ENCODE peak calls at places on chromosomes 6 and 20, in four cellular contexts. V is A549, T is ovary, I is H1. Q is an unnamed sample. For H3K4me1, the result is how much of the 10 kb centered on the place peaks cover.

GRCh38 chr6:110353420-110353819 is 4.7 kb downstream of the METTL24 start:
- DNase-seq in V (no peak), T (no peak), I (no peak), Q (no peak)

GRCh38 chr20:37396520-37397075 is 50.7 kb downstream of the SRC start:
- DNase-seq in V (no peak), T (no peak), I (peak), Q (no peak)

GRCh38 chr6:43242908-43243648 is at the start of gene TTBK1:
- DNase-seq in V (no peak), T (no peak), I (no peak), Q (no peak)

GRCh38 chr6:121857551-121857950 is 422.1 kb downstream of the GJA1 start:
- DNase-seq in V (no peak), T (no peak), I (no peak), Q (no peak)

GRCh38 chr6:120384671-120385070 is 949.6 kb downstream of the TBC1D32 start:
- DNase-seq in V (no peak), T (no peak), I (no peak), Q (no peak)

GRCh38 chr20:64264091-64264490 is 8.5 kb downstream of the PCMTD2 start:
- DNase-seq in V (no peak), T (no peak), I (no peak), Q (no peak)

GRCh38 chr6:49430187-49430586 is 32.9 kb downstream of the MMUT start:
- DNase-seq in V (peak), T (no peak), I (no peak), Q (no peak)

GRCh38 chr6:113067612-113068262 is 720.6 kb downstream of the RFPL4B start:
- DNase-seq in V (no peak), T (no peak), I (no peak), Q (no peak)

GRCh38 chr6:30810813-30811329 is 66.5 kb upstream of the IER3 start:
- DNase-seq in V (no peak), T (no peak), I (no peak), Q (no peak)

GRCh38 chr20:63025534-63026331 is 19.0 kb upstream of the BHLHE23 start:
- DNase-seq in V (peak), T (no peak), I (no peak), Q (no peak)

GRCh38 chr20:58435237-58435636 is 46.2 kb downstream of the VAPB start:
- DNase-seq in V (no peak), T (no peak), I (no peak), Q (no peak)

GRCh38 chr6:7770111-7770510 is 44.2 kb downstream of the BMP6 start:
- DNase-seq in V (no peak), T (no peak), I (no peak), Q (no peak)

GRCh38 chr20:37416202-37417145 is 70.5 kb downstream of the SRC start:
- DNase-seq in V (no peak), T (no peak), I (no peak), Q (no peak)

GRCh38 chr20:21238400-21238799 is 64.7 kb upstream of the XRN2 start:
- DNase-seq in V (no peak), T (no peak), I (no peak), Q (no peak)

GRCh38 chr6:12286381-12287132 is 3.6 kb upstream of the EDN1 start:
- DNase-seq in V (no peak), T (no peak), I (no peak), Q (no peak)

GRCh38 chr6:151351731-151352130 is 39.6 kb downstream of the ZBTB2 start:
- DNase-seq in V (no peak), T (no peak), I (no peak), Q (no peak)

DNA sequence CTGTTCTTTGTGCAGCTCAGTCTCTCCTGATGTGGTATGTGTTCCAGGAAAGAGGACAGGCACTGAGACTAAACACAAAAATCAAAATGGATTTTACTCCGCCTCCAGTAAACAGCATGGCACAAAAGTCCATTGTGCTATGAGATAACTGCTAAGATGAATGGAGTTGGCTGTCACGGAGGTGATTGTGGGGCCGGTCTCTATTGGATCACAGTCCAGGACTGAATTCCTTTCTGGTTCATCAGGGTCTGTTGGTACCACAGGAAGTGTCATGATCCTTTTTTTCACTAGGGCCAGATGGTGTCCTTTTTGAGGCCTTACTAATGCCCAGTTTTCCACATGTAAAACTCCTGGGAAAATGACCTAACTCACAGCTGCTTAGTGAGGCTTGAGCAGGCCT is 192.4 kb upstream of the POU3F2 start:
- DNase-seq in V (no peak), T (no peak), I (no peak), Q (no peak)
- TF ChIP-seq EP300 in V (no peak), T (no peak), I (no peak), Q (no peak)

GRCh38 chr6:156954191-156954590 is 177.0 kb downstream of the ARID1B start:
- DNase-seq in V (no peak), T (no peak), I (no peak), Q (no peak)
- H3K4me1 ChIP-seq in V (half or more), T (under half), I (under half), Q (under half)

GRCh38 chr20:60788070-60788469 is 464.0 kb upstream of the CDH4 start:
- DNase-seq in V (no peak), T (no peak), I (no peak), Q (no peak)
- TF ChIP-seq EP300 in V (no peak), T (no peak), I (no peak), Q (no peak)

GRCh38 chr6:116973992-116974391 is 97.0 kb downstream of the RFX6 start:
- DNase-seq in V (no peak), T (no peak), I (no peak), Q (no peak)

GRCh38 chr6:116974526-116974925 is 97.5 kb downstream of the RFX6 start:
- DNase-seq in V (no peak), T (no peak), I (no peak), Q (no peak)

GRCh38 chr6:116971959-116972358 is 94.9 kb downstream of the RFX6 start:
- DNase-seq in V (peak), T (no peak), I (no peak), Q (no peak)

GRCh38 chr6:116975600-116975999 is 98.6 kb downstream of the RFX6 start:
- DNase-seq in V (no peak), T (no peak), I (no peak), Q (no peak)

GRCh38 chr6:116974942-116975341 is 97.9 kb downstream of the RFX6 start:
- DNase-seq in V (no peak), T (no peak), I (no peak), Q (no peak)
- H3K4me1 ChIP-seq in V (under half), T (under half), I (under half), Q (under half)

GRCh38 chr6:125957845-125958244 is 1.3 kb downstream of the HINT3 start:
- DNase-seq in V (peak), T (no peak), I (no peak), Q (peak)

GRCh38 chr6:125954735-125955410 is 1.7 kb upstream of the HINT3 start:
- DNase-seq in V (no peak), T (no peak), I (no peak), Q (no peak)

GRCh38 chr6:125957391-125957693 is 772 bp downstream of the HINT3 start:
- DNase-seq in V (no peak), T (no peak), I (no peak), Q (no peak)

GRCh38 chr6:125953502-125953875 is 3.1 kb upstream of the HINT3 start:
- DNase-seq in V (no peak), T (no peak), I (no peak), Q (no peak)

GRCh38 chr6:125956506-125957390 is at the start of gene HINT3:
- DNase-seq in V (peak), T (peak), I (peak), Q (peak)
- TF ChIP-seq EP300 in V (no peak), T (peak), I (no peak), Q (peak)

DNA sequence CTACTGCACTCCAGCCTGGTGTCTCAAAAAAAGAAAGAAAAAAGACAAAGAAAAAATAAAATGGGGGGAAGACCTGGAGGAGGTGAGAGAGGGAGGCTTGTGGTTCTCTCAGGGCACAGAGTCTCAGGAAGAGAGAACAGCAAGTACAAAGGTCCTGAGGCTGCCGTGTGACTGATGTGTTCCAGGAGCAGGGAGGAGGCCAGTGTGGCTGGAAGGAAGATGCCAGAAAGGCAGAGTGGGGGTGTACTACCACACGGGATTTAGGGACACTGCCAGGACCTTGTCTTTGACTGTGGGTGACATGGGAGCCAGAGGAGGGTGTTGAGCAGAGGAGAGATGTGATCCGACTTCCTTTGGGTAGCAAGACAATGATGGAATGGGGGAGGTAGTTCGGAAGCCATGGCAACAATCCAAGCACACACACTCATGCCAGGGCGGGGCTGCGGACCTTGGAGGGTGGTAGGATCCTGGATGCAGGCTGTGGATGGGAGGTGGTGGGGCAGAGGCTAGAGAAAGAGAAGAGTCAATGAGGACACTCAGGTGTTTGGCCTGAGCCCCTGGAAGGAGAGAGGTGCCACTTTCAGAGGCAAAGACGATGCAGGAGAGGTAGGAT is 136.4 kb upstream of the PTPN1 start:
- DNase-seq in V (peak), T (no peak), I (no peak), Q (no peak)
- H3K4me1 ChIP-seq in V (half or more), T (under half), I (under half), Q (under half)

DNA sequence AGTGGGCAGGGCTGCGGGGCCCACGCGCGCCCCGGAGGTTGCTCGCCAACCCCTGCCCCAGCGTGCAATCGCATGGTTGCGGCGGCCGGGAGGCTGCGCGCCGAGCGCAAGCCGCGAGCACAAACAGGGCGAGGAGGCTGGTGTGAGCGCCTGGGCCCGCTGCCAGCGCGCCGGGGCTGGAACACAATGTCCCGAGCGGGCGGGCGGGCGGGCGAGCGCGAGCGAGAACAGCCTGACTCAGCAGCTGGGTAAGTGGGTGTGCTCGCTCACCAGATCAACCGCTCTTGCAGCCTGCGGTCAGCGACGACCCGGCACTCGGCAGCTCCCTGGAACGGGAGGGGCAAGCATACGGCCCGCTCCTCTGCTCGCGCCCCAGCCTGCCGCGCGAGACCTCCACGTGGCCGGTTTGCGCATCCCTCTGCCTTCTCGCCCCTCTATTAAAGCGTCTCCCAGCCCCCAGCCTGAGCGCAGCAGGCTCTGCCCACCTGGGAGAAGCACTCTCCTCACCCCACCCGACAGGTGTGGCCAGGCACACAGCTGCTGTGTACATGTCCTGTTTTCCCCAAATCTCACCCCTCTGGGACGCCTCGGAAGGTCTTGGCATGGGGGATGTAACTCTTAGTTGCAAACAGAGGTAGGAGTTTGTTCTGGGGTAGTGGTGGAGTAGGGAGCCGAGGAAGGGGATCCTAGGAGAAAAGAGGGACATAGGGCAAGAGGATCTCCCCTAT is 8.7 kb upstream of the ARMC12 start:
- DNase-seq in V (peak), T (peak), I (no peak), Q (peak)
- TF ChIP-seq EP300 in V (no peak), T (peak), I (peak), Q (peak)

DNA sequence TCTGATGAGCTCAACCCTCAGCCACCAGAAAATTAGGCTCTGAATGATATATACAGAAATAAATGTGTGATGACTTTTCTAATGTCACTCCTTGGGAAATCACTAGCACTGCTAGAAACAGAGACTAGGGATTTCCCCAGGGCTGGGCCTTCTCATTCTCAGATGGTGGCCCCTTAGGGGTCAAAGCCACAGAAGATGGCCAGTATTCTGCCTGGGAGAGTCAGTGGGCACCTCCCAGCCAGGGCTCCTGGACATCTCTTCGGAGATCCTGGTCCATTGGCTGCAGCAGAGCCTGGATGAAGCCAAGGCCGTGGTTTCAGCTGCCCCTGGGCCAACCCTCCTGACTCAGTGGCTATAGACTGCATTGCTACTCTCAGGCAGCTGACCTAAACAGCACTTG is 276.9 kb upstream of the SUPT3H start:
- DNase-seq in V (no peak), T (no peak), I (no peak), Q (no peak)
- H3K4me1 ChIP-seq in V (under half), T (under half), I (under half), Q (under half)

GRCh38 chr6:170176621-170177382 is 114.1 kb downstream of the DLL1 start:
- DNase-seq in V (peak), T (peak), I (no peak), Q (no peak)
- TF ChIP-seq EP300 in V (no peak), T (no peak), I (no peak), Q (no peak)

GRCh38 chr6:135187372-135187771 is 6.3 kb downstream of the MYB start:
- DNase-seq in V (no peak), T (no peak), I (no peak), Q (no peak)
- H3K4me1 ChIP-seq in V (under half), T (under half), I (under half), Q (under half)

Q was measured in tibial nerve.